ENCODE peak calls at places on chromosomes 1 and 21, in seven cellular contexts. Y, B, W, R, M, I and T are unnamed samples.

GRCh38 chr1:97630281-97630680 is 290.6 kb downstream of the DPYD start:
- DNase-seq in Y (no peak), B (no peak), W (no peak), R (no peak), M (no peak), I (no peak), T (peak; percentile 6)

GRCh38 chr1:196278816-196279215 is 329.4 kb downstream of the KCNT2 start:
- DNase-seq in Y (no peak), B (no peak), W (no peak), R (no peak), M (no peak), I (no peak), T (no peak)

GRCh38 chr1:47618830-47619229 is 181.0 kb downstream of the FOXD2 start:
- DNase-seq in Y (no peak), B (no peak), W (no peak), R (no peak), M (no peak), I (no peak), T (no peak)

GRCh38 chr1:166785987-166786386 is 53.3 kb upstream of the POGK start:
- DNase-seq in Y (no peak), B (no peak), W (no peak), R (no peak), M (no peak), I (no peak), T (no peak)

GRCh38 chr1:153119491-153119971 is 6.2 kb upstream of the SPRR2F start:
- DNase-seq in Y (no peak), B (no peak), W (no peak), R (no peak), M (no peak), I (no peak), T (no peak)

GRCh38 chr1:44016875-44017400 is 14.3 kb downstream of the SLC6A9 start:
- DNase-seq in Y (no peak), B (no peak), W (peak; percentile 14), R (peak; percentile 28), M (no peak), I (no peak), T (no peak)

GRCh38 chr1:7666249-7666648 is 104.8 kb upstream of the VAMP3 start:
- DNase-seq in Y (no peak), B (no peak), W (no peak), R (no peak), M (no peak), I (no peak), T (no peak)

GRCh38 chr1:21922103-21923014 is 14.8 kb downstream of the HSPG2 start:
- DNase-seq in Y (no peak), B (peak; percentile 26), W (no peak), R (no peak), M (no peak), I (no peak), T (no peak)

GRCh38 chr1:161177112-161177935 is at the start of gene B4GALT3:
- DNase-seq in Y (peak; percentile 65), B (peak; percentile 88), W (peak; percentile 46), R (peak; percentile 70), M (peak; percentile 96), I (peak; percentile 98), T (peak; percentile 96)

GRCh38 chr1:1989102-1989542 is 14.5 kb downstream of the CFAP74 start:
- DNase-seq in Y (peak; percentile 6), B (peak; percentile 40), W (peak; percentile 3), R (peak; percentile 20), M (no peak), I (no peak), T (no peak)

GRCh38 chr1:203284411-203285208 is 20.7 kb upstream of the BTG2 start:
- DNase-seq in Y (no peak), B (peak; percentile 32), W (no peak), R (no peak), M (no peak), I (no peak), T (no peak)

GRCh38 chr1:150826299-150826698 is 18.2 kb upstream of the CTSK start:
- DNase-seq in Y (no peak), B (no peak), W (no peak), R (no peak), M (no peak), I (no peak), T (no peak)

GRCh38 chr1:87044424-87044823 is 130.0 kb downstream of the HS2ST1 start:
- DNase-seq in Y (no peak), B (no peak), W (no peak), R (no peak), M (no peak), I (no peak), T (no peak)

GRCh38 chr1:240314845-240315746 is 223.4 kb downstream of the FMN2 start:
- DNase-seq in Y (no peak), B (no peak), W (no peak), R (no peak), M (no peak), I (no peak), T (no peak)

GRCh38 chr21:35448876-35449599 is 399.9 kb upstream of the RUNX1 start:
- DNase-seq in Y (no peak), B (no peak), W (no peak), R (no peak), M (no peak), I (no peak), T (no peak)

GRCh38 chr21:35449846-35450245 is 400.7 kb upstream of the RUNX1 start:
- DNase-seq in Y (no peak), B (no peak), W (no peak), R (no peak), M (no peak), I (no peak), T (no peak)

GRCh38 chr21:35450830-35451229 is 401.7 kb upstream of the RUNX1 start:
- DNase-seq in Y (no peak), B (no peak), W (no peak), R (no peak), M (no peak), I (no peak), T (no peak)
- TF ChIP-seq CTCF in Y (no peak), B (no peak), W (no peak), R (no peak), M (no peak), I (no peak), T (no peak)

GRCh38 chr1:59703918-59704378 is 110.8 kb upstream of the HOOK1 start:
- DNase-seq in Y (peak; percentile 93), B (no peak), W (no peak), R (no peak), M (no peak), I (no peak), T (no peak)

GRCh38 chr1:59703226-59703917 is 111.4 kb upstream of the HOOK1 start:
- DNase-seq in Y (no peak), B (peak; percentile 61), W (peak; percentile 74), R (peak; percentile 76), M (no peak), I (no peak), T (no peak)

GRCh38 chr1:59707216-59707615 is 107.5 kb upstream of the HOOK1 start:
- DNase-seq in Y (peak; percentile 98), B (peak; percentile 88), W (peak; percentile 96), R (peak; percentile 98), M (no peak), I (no peak), T (no peak)

GRCh38 chr1:59704721-59705120 is 110.0 kb upstream of the HOOK1 start:
- DNase-seq in Y (no peak), B (no peak), W (no peak), R (no peak), M (no peak), I (no peak), T (no peak)

DNA sequence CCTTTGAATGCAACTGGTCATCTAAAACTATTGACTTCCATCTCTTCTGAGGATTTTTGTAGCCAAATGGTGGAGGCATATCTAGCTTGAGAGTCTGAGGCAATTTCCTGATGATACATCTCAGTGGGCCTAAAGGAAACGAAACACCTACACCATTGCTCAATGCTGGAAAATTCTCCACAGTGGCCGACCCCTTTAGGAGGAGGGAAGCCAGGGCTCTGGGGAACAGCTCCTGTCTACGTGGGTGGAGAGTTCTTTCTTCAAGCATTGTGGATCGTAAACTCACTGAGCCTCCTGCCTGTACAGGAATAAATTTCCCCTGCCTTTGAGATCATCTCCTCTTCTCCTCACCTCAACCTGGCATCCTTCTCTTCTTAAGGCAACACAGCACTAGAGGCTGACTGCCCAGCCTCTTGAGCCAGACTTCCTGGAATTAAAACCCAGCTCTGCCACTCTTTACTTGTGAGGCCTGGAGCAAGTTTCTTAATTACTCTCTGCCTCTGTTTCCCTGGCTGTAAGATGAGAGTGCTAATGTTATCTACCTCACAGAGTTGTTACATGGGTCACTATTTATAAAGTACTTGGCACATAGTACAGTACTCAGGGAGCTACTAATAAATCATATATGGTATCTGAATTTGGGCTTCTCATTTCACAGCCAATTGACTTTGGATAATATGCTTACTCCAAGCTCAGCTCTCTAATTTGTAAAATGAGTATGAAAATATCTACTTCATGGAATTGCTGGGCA is 108.7 kb upstream of the HOOK1 start:
- DNase-seq in Y (peak; percentile 93), B (peak; percentile 70), W (peak; percentile 77), R (peak; percentile 84), M (no peak), I (no peak), T (no peak)
- TF ChIP-seq CTCF in Y (no peak), B (no peak), W (no peak), R (no peak), M (no peak), I (no peak), T (no peak)

GRCh38 chr1:76247261-76247852 is 172.8 kb downstream of the ST6GALNAC3 start:
- DNase-seq in Y (no peak), B (no peak), W (no peak), R (no peak), M (no peak), I (no peak), T (no peak)

GRCh38 chr1:76254165-76255043 is 179.9 kb downstream of the ST6GALNAC3 start:
- DNase-seq in Y (no peak), B (peak; percentile 50), W (peak; percentile 70), R (peak; percentile 74), M (peak; percentile 27), I (no peak), T (no peak)

DNA sequence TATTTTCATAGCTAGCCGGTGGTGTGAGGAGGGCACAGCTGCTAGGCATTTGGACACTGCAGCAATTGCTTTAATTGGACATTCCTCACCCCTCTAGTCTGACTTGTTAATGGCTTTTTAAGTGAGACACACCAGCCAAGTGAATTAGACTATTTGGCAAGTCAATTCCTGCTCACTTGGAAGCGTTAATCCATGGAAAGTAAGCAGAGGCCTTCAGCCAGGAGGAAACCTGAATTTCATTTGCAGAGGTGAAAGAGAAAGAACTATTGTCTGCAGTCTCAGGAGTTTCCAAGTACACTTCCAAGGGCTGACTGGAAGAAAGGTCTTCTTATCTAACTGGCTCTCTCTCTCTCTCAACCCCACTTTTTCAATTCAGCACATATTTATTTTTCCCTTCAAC is 175.8 kb downstream of the ST6GALNAC3 start:
- DNase-seq in Y (no peak), B (no peak), W (no peak), R (no peak), M (no peak), I (no peak), T (no peak)
- TF ChIP-seq CTCF in Y (no peak), B (no peak), W (no peak), R (no peak), M (no peak), I (no peak), T (no peak)

GRCh38 chr1:211520641-211521040 is 28.7 kb upstream of the RD3 start:
- DNase-seq in Y (no peak), B (no peak), W (no peak), R (peak; percentile 30), M (no peak), I (no peak), T (no peak)
- TF ChIP-seq CTCF in Y (no peak), B (no peak), W (no peak), R (no peak), M (no peak), I (no peak), T (no peak)

GRCh38 chr1:6396998-6397397 is 3.4 kb upstream of the ACOT7 start:
- DNase-seq in Y (no peak), B (no peak), W (no peak), R (no peak), M (peak; percentile 38), I (no peak), T (no peak)
- TF ChIP-seq CTCF in Y (peak; percentile 16), B (no peak), W (no peak), R (no peak), M (peak; percentile 24), I (peak; percentile 8), T (no peak)